ENCODE peak calls at places on chromosomes 6 and 20, in four cellular contexts. O is WTC11, J is HepG2, S is K562. B is an unnamed sample.

GRCh38 chr20:32052090-32052791 is at the start of gene HCK:
- DNase-seq in J (no peak), S (no peak), O (no peak), B (no peak)

GRCh38 chr6:107666084-107666981 is 157.8 kb downstream of the SCML4 start:
- DNase-seq in O (no peak), S (no peak), J (peak), B (peak)

GRCh38 chr6:45714795-45715507 is 300.7 kb downstream of the CLIC5 start:
- DNase-seq in O (peak), S (peak), J (peak), B (peak)

GRCh38 chr6:30883743-30884520 is at the start of gene DDR1:
- DNase-seq in S (peak), J (peak), O (peak), B (peak)

GRCh38 chr6:169722362-169723199 is 1.7 kb downstream of the PHF10 start:
- DNase-seq in S (no peak), O (peak), J (peak), B (peak)

GRCh38 chr6:107727096-107727757 is 96.9 kb downstream of the SCML4 start:
- DNase-seq in O (no peak), S (no peak), J (no peak), B (no peak)

GRCh38 chr6:25239498-25239897 is 39.7 kb upstream of the CARMIL1 start:
- DNase-seq in S (no peak), O (no peak), J (no peak), B (no peak)

GRCh38 chr6:155755452-155755851 is 299.8 kb upstream of the NOX3 start:
- DNase-seq in J (no peak), O (no peak), S (no peak), B (no peak)

GRCh38 chr6:32952817-32953739 is at the start of gene HLA-DMA:
- DNase-seq in S (peak), O (peak), J (peak), B (peak)

GRCh38 chr6:34671801-34672656 is 24.5 kb downstream of the ILRUN start:
- DNase-seq in O (no peak), J (no peak), S (peak), B (no peak)

GRCh38 chr20:45028424-45029136 is 62.3 kb downstream of the STK4 start:
- DNase-seq in O (no peak), J (no peak), S (no peak), B (no peak)

GRCh38 chr6:81572020-81572419 is 180.5 kb downstream of the TENT5A start:
- DNase-seq in J (no peak), S (no peak), O (no peak), B (no peak)

GRCh38 chr6:155248021-155249001 is 15.5 kb upstream of the CLDN20 start:
- DNase-seq in S (peak), J (peak), O (peak), B (peak)

GRCh38 chr20:4375881-4376280 is 345.8 kb upstream of the PRND start:
- DNase-seq in J (no peak), S (no peak), O (no peak), B (no peak)

GRCh38 chr20:16083639-16084280 is 489.5 kb downstream of the KIF16B start:
- DNase-seq in O (no peak), J (no peak), S (no peak), B (no peak)

GRCh38 chr20:46690219-46691111 is 1.2 kb upstream of the TP53RK start:
- DNase-seq in O (no peak), J (no peak), S (no peak), B (no peak)

GRCh38 chr6:16544006-16544405 is 217.3 kb downstream of the ATXN1 start:
- DNase-seq in S (no peak), J (no peak), O (no peak), B (no peak)

GRCh38 chr6:19024737-19025136 is 637.6 kb downstream of the RNF144B start:
- DNase-seq in S (no peak), O (peak), J (peak), B (peak)

GRCh38 chr6:49541210-49541724 is 9.2 kb upstream of the C6orf141 start:
- DNase-seq in O (no peak), S (no peak), J (peak), B (no peak)

GRCh38 chr20:58604410-58604881 is 46.6 kb upstream of the STX16 start:
- DNase-seq in S (no peak), J (no peak), O (no peak), B (no peak)

GRCh38 chr6:43627008-43627825 is 1.8 kb downstream of the GTPBP2 start:
- DNase-seq in J (peak), S (peak), O (no peak), B (peak)

GRCh38 chr6:127026247-127026646 is 92.2 kb upstream of the RSPO3 start:
- DNase-seq in J (no peak), O (no peak), S (no peak), B (no peak)

GRCh38 chr6:119720160-119720559 is 370.6 kb upstream of the MAN1A1 start:
- DNase-seq in S (peak), O (no peak), J (peak), B (peak)

GRCh38 chr20:19370076-19371075 is 157.9 kb downstream of the SLC24A3 start:
- DNase-seq in J (no peak), S (no peak), O (no peak), B (no peak)

GRCh38 chr6:15874821-15875220 is 212.0 kb upstream of the DTNBP1 start:
- DNase-seq in S (no peak), O (no peak), J (no peak), B (no peak)

GRCh38 chr6:38528196-38528965 is 111.3 kb downstream of the BTBD9 start:
- DNase-seq in O (no peak), S (no peak), J (no peak), B (no peak)

GRCh38 chr20:33119725-33120720 is 40.6 kb downstream of the BPIFB4 start:
- DNase-seq in S (no peak), O (no peak), J (no peak), B (no peak)

GRCh38 chr20:63279931-63280330 is 7.3 kb downstream of the ARFGAP1 start:
- DNase-seq in O (no peak), J (no peak), S (no peak), B (no peak)

GRCh38 chr6:142448091-142448729 is 146.4 kb downstream of the ADGRG6 start:
- DNase-seq in J (no peak), S (no peak), O (no peak), B (no peak)

GRCh38 chr6:74249658-74250057 is 553.7 kb downstream of the CD109 start:
- DNase-seq in S (no peak), O (no peak), J (no peak), B (no peak)

GRCh38 chr6:6918216-6918983 is 189.4 kb upstream of the RREB1 start:
- DNase-seq in S (peak), O (no peak), J (no peak), B (no peak)

DNA sequence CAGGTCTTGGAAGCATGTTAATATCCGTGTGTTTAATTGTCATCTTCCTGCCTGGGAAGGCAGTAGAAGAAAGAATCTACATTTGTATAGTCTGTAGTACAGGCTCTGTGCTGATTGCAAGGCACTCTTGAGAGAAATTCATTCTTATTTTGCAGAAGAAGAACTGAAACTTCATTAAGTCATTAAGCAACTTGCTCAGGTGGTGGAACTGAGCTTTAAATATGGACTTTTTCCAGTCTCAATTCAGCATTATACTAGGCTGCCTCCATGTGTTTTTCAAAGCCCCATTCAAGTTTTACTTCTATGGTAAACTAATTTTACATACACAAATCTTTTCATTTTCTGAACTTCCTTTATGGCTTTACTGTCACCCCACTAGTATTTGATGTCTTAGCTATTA is 18.7 kb downstream of the ZNF451 start:
- DNase-seq in S (no peak), O (no peak), J (no peak), B (no peak)
- TF ChIP-seq SP1 in S (no peak), O (no peak), J (no peak), B (no peak)

GRCh38 chr6:41586564-41586963 is 40.4 kb downstream of the FOXP4 start:
- DNase-seq in J (no peak), S (no peak), O (no peak), B (no peak)
- TF ChIP-seq SP1 in J (no peak), S (no peak), O (no peak), B (no peak)

GRCh38 chr6:109865968-109866367 is 112.1 kb upstream of the GPR6 start:
- DNase-seq in S (no peak), J (no peak), O (peak), B (no peak)

GRCh38 chr6:109867970-109868358 is 110.1 kb upstream of the GPR6 start:
- DNase-seq in O (no peak), J (no peak), S (no peak), B (no peak)

GRCh38 chr6:109864050-109864449 is 114.1 kb upstream of the GPR6 start:
- DNase-seq in S (no peak), J (no peak), O (no peak), B (no peak)

GRCh38 chr6:109869398-109870165 is 108.5 kb upstream of the GPR6 start:
- DNase-seq in J (no peak), O (no peak), S (no peak), B (no peak)

DNA sequence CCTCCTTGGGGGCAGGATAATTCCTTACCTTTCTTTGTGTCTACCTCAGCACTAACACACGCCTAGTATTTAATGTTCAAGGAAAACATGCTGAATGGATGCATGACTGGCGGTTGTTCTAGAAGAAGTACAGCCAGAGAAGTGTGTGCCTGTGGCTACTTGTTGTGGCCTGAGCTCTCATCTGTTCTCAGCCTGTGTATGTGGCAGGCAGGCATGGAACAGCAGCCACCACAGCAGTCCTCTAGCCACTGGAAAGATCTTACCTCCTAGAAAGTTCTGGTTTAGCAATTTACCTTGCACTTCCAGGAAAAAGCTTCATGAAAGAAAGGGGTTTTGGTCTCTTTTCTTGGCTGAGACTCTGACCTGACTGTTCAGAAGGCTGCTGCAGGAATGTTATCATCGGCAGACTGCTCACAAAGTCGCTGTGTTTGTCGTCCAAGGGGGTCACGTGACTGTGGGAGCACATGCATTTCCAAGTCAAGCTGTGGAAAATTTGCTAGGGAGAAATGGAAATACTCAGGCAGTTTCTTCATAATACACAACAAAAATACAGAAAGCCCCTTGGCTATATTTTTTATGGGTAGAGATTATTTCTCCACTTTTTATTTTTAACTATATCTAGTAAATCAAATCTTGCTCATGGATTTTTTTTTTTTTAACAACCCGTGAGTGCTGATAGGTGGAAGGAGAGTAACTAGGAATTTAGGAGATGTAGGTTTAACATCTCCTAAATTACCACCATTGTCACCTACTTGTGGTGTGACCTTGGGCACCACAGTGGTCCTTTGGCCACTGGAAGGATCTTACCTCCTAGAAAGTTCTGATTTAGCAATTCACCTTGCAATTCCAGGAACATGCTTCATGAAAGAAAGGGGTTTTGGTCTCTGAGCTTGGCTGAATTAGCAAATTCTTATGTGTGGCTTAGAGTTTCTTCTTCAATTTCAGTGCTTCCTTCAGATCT is 110.8 kb upstream of the GPR6 start:
- DNase-seq in J (no peak), S (no peak), O (no peak), B (no peak)
- TF ChIP-seq SP1 in J (no peak), S (no peak), O (no peak), B (no peak)

GRCh38 chr6:26445934-26446667 is 5.8 kb downstream of the BTN3A3 start:
- DNase-seq in J (no peak), S (no peak), O (no peak), B (no peak)
- TF ChIP-seq SP1 in J (no peak), S (no peak), O (no peak), B (no peak)

DNA sequence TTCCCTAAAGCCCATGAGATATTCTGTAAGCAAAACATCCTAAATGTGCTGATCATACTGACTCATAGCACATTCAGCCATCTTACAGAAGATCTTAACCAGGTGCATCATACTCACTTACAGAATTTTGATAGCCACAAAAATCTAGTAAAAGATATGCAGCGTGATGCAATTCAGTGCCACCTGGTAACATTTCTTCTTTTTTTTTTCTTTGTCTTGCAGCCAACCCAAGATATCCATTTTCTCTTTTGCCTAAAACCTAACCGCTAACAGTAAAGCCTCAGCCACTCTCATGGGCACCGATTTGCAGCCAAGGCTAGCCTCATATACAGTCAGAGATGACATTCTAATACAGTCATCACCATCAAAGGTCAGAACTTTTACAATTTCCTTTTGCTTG is 293.3 kb downstream of the HACE1 start:
- DNase-seq in O (no peak), S (no peak), J (no peak), B (no peak)
- TF ChIP-seq SP1 in O (no peak), S (no peak), J (no peak), B (no peak)

B was measured in HEK293T.